ENCODE peak calls at places on chromosomes 11 and 22, in five cellular contexts. P, G, Z, D and X are unnamed samples.

GRCh38 chr11:122751298-122752070 is 86.8 kb upstream of the CRTAM start:
- DNase-seq in D (peak; percentile 62), Z (no peak), G (no peak), P (no peak), X (no peak)

GRCh38 chr11:128512478-128513127 is 74.8 kb downstream of the ETS1 start:
- DNase-seq in Z (no peak), D (no peak), G (no peak), P (no peak), X (no peak)

GRCh38 chr22:26336773-26337172 is 92.3 kb upstream of the ASPHD2 start:
- DNase-seq in D (no peak), P (no peak), G (no peak), Z (no peak), X (no peak)

GRCh38 chr11:121540627-121541026 is 87.9 kb upstream of the SORL1-AS1 start:
- DNase-seq in D (no peak), G (no peak), Z (no peak), P (no peak), X (no peak)

GRCh38 chr22:23251445-23252093 is 71.3 kb downstream of the BCR start:
- DNase-seq in G (no peak), Z (no peak), P (no peak), D (peak; percentile 43), X (peak; percentile 10)

GRCh38 chr11:76802151-76802550 is 19.0 kb downstream of the TSKU start:
- DNase-seq in P (peak; percentile 5), D (no peak), G (no peak), Z (no peak), X (no peak)

GRCh38 chr22:29130490-29130889 is 57.7 kb downstream of the KREMEN1 start:
- DNase-seq in P (no peak), G (no peak), Z (no peak), D (peak; percentile 21), X (no peak)

GRCh38 chr11:132072880-132073213 is 702.4 kb downstream of the NTM start:
- DNase-seq in D (peak; percentile 78), P (no peak), Z (no peak), G (no peak), X (peak; percentile 46)

GRCh38 chr11:121741954-121742361 is 289.2 kb upstream of the SORL1-AS1 start:
- DNase-seq in D (peak; percentile 51), G (peak; percentile 42), P (peak; percentile 89), Z (peak; percentile 84), X (peak; percentile 84)

GRCh38 chr11:28756977-28757376 is 648.8 kb downstream of the METTL15 start:
- DNase-seq in G (no peak), D (peak; percentile 91), P (no peak), Z (no peak), X (peak; percentile 77)
- H3K4me3 ChIP-seq in G (no peak overlapping the region), D (no peak overlapping the region), P (no peak overlapping the region), Z (no peak overlapping the region), X (no peak overlapping the region)

GRCh38 chr22:46948411-46949144 is 186.1 kb downstream of the TBC1D22A start:
- DNase-seq in G (no peak), Z (no peak), D (no peak), P (no peak), X (no peak)

GRCh38 chr22:46951326-46951725 is 188.9 kb downstream of the TBC1D22A start:
- DNase-seq in G (no peak), P (no peak), Z (no peak), D (no peak), X (no peak)

GRCh38 chr22:46947516-46948260 is 185.2 kb downstream of the TBC1D22A start:
- DNase-seq in Z (no peak), D (no peak), G (no peak), P (no peak), X (no peak)

GRCh38 chr22:46953968-46954755 is 191.7 kb downstream of the TBC1D22A start:
- DNase-seq in G (no peak), P (peak; percentile 28), D (no peak), Z (no peak), X (no peak)

GRCh38 chr22:46951973-46952372 is 189.5 kb downstream of the TBC1D22A start:
- DNase-seq in D (no peak), P (no peak), Z (no peak), G (no peak), X (no peak)
- TF ChIP-seq CTCF in D (no peak), P (no peak), Z (no peak), G (no peak), X (no peak)

GRCh38 chr22:41237036-41237706 is 3.6 kb downstream of the CHADL start:
- DNase-seq in D (no peak), Z (no peak), P (no peak), G (no peak), X (no peak)
- H3K4me3 ChIP-seq in D (peak overlapping the region; percentile 20), Z (peak overlapping the region; percentile 62), P (peak overlapping the region; percentile 44), G (peak overlapping the region; percentile 66), X (peak overlapping the region; percentile 12)

GRCh38 chr11:78080084-78080817 is 589 bp upstream of the NDUFC2 start:
- DNase-seq in D (no peak), G (no peak), Z (no peak), P (no peak), X (no peak)
- TF ChIP-seq CTCF in D (no peak), G (peak; percentile 3), Z (no peak), P (no peak), X (no peak)

GRCh38 chr22:43891360-43892182 is at the start of gene PNPLA5:
- DNase-seq in Z (no peak), P (no peak), D (no peak), G (no peak), X (no peak)
- H3K4me3 ChIP-seq in Z (no peak within 1 kb of the TSS), P (no peak within 1 kb of the TSS), D (peak within 1 kb of the TSS; percentile 34), G (peak within 1 kb of the TSS; percentile 56), X (no peak within 1 kb of the TSS)